ENCODE peak calls at places on chromosomes 16 and 17, in four cellular contexts. One of them, this sample, is unnamed.

GRCh38 chr16:50311134-50311528 is 44.8 kb downstream of the ADCY7 start:
- DNase-seq in GM12878: no peak
- DNase-seq in K562: no peak
- DNase-seq in HepG2: no peak
- DNase-seq in this sample: no peak

GRCh38 chr16:66930189-66930588 is 4.0 kb downstream of the CIAO2B start:
- DNase-seq in HepG2: peak; percentile 76
- DNase-seq in K562: peak; percentile 45
- DNase-seq in GM12878: no peak
- DNase-seq in this sample: no peak

GRCh38 chr17:40474419-40475002 is 26.9 kb downstream of the TNS4 start:
- DNase-seq in GM12878: no peak
- DNase-seq in HepG2: no peak
- DNase-seq in K562: peak; percentile 57
- DNase-seq in this sample: no peak

GRCh38 chr16:69145658-69146057 is 13.2 kb downstream of the UTP4 start:
- DNase-seq in GM12878: no peak
- DNase-seq in HepG2: no peak
- DNase-seq in K562: no peak
- DNase-seq in this sample: no peak

GRCh38 chr17:69084911-69085310 is 24.2 kb upstream of the ABCA9 start:
- DNase-seq in K562: peak; percentile 22
- DNase-seq in HepG2: peak; percentile 50
- DNase-seq in GM12878: no peak
- DNase-seq in this sample: peak; percentile 79

GRCh38 chr16:31113420-31114124 is 3.9 kb upstream of the KAT8 start:
- DNase-seq in K562: no peak
- DNase-seq in HepG2: peak; percentile 57
- DNase-seq in GM12878: no peak
- DNase-seq in this sample: no peak

GRCh38 chr17:20095366-20096080 is 86.4 kb downstream of the SPECC1 start:
- DNase-seq in K562: no peak
- DNase-seq in HepG2: peak; percentile 43
- DNase-seq in GM12878: no peak
- DNase-seq in this sample: peak; percentile 54

GRCh38 chr16:86590501-86591144 is 12.3 kb downstream of the FOXL1 start:
- DNase-seq in K562: no peak
- DNase-seq in GM12878: no peak
- DNase-seq in HepG2: peak; percentile 32
- DNase-seq in this sample: no peak

GRCh38 chr16:54842743-54843423 is 87.8 kb upstream of the IRX5 start:
- DNase-seq in GM12878: no peak
- DNase-seq in HepG2: no peak
- DNase-seq in K562: no peak
- DNase-seq in this sample: no peak

GRCh38 chr17:61713035-61713434 is 122.0 kb upstream of the NACA2 start:
- DNase-seq in GM12878: no peak
- DNase-seq in HepG2: no peak
- DNase-seq in K562: no peak
- DNase-seq in this sample: no peak

GRCh38 chr17:17391575-17392370 is 85.0 kb upstream of the MED9 start:
- DNase-seq in K562: no peak
- DNase-seq in HepG2: no peak
- DNase-seq in GM12878: peak; percentile 37
- DNase-seq in this sample: no peak

GRCh38 chr17:46782250-46782953 is 36.1 kb downstream of the WNT3 start:
- DNase-seq in HepG2: peak; percentile 62
- DNase-seq in GM12878: no peak
- DNase-seq in K562: peak; percentile 77
- DNase-seq in this sample: peak; percentile 75

GRCh38 chr17:50634915-50635719 is 436 bp downstream of the ABCC3 start:
- DNase-seq in K562: no peak
- DNase-seq in HepG2: no peak
- DNase-seq in GM12878: no peak
- DNase-seq in this sample: peak; percentile 42

GRCh38 chr17:30958187-30958586 is 12.7 kb upstream of the RNF135 start:
- DNase-seq in K562: no peak
- DNase-seq in HepG2: no peak
- DNase-seq in GM12878: no peak
- DNase-seq in this sample: no peak

GRCh38 chr17:48752399-48753288 is 24.1 kb upstream of the HOXB13 start:
- DNase-seq in HepG2: no peak
- DNase-seq in K562: no peak
- DNase-seq in GM12878: no peak
- DNase-seq in this sample: no peak

GRCh38 chr17:81821603-81822311 is 11.3 kb downstream of the MCRIP1 start:
- DNase-seq in K562: peak; percentile 90
- DNase-seq in HepG2: peak; percentile 84
- DNase-seq in GM12878: no peak
- DNase-seq in this sample: peak; percentile 68

GRCh38 chr17:58822148-58823050 is 66.7 kb downstream of the PPM1E start:
- DNase-seq in GM12878: no peak
- DNase-seq in HepG2: no peak
- DNase-seq in K562: no peak
- DNase-seq in this sample: no peak

GRCh38 chr17:60151355-60151754 is 1.6 kb downstream of the CA4 start:
- DNase-seq in HepG2: no peak
- DNase-seq in GM12878: no peak
- DNase-seq in K562: no peak
- DNase-seq in this sample: no peak

GRCh38 chr16:12228607-12229499 is 252.3 kb downstream of the SNX29 start:
- DNase-seq in GM12878: no peak
- DNase-seq in HepG2: peak; percentile 70
- DNase-seq in K562: peak; percentile 59
- DNase-seq in this sample: peak; percentile 78

GRCh38 chr16:59543641-59544040 is 809.5 kb upstream of the GOT2 start:
- DNase-seq in HepG2: no peak
- DNase-seq in K562: no peak
- DNase-seq in GM12878: no peak
- DNase-seq in this sample: no peak

GRCh38 chr17:81930142-81931125 is 2.9 kb upstream of the MAFG start:
- DNase-seq in K562: no peak
- DNase-seq in HepG2: no peak
- DNase-seq in GM12878: no peak
- DNase-seq in this sample: no peak

GRCh38 chr17:48544356-48545021 is 420 bp downstream of the HOXB2 start:
- DNase-seq in GM12878: no peak
- DNase-seq in K562: peak; percentile 66
- DNase-seq in HepG2: no peak
- DNase-seq in this sample: peak; percentile 70

GRCh38 chr17:33241390-33241789 is 51.7 kb downstream of the ASIC2 start:
- DNase-seq in K562: no peak
- DNase-seq in GM12878: no peak
- DNase-seq in HepG2: no peak
- DNase-seq in this sample: no peak

GRCh38 chr17:32341141-32341856 is 674 bp downstream of the C17orf75 start:
- DNase-seq in HepG2: peak; percentile 58
- DNase-seq in K562: peak; percentile 26
- DNase-seq in GM12878: no peak
- DNase-seq in this sample: no peak

GRCh38 chr17:63571632-63572310 is 21.5 kb downstream of the DCAF7 start:
- DNase-seq in GM12878: no peak
- DNase-seq in HepG2: peak; percentile 16
- DNase-seq in K562: peak; percentile 58
- DNase-seq in this sample: no peak
- TF ChIP-seq ETV6 in GM12878: no peak
- TF ChIP-seq ETV6 in HepG2: no peak
- TF ChIP-seq ETV6 in K562: no peak
- TF ChIP-seq ETV6 in this sample: no peak

GRCh38 chr16:1144476-1145382 is 8.2 kb upstream of the CACNA1H start:
- DNase-seq in GM12878: no peak
- DNase-seq in K562: no peak
- DNase-seq in HepG2: no peak
- DNase-seq in this sample: no peak
- TF ChIP-seq CBFB in GM12878: no peak
- TF ChIP-seq CBFB in K562: no peak
- TF ChIP-seq CBFB in HepG2: no peak
- TF ChIP-seq CBFB in this sample: no peak

DNA sequence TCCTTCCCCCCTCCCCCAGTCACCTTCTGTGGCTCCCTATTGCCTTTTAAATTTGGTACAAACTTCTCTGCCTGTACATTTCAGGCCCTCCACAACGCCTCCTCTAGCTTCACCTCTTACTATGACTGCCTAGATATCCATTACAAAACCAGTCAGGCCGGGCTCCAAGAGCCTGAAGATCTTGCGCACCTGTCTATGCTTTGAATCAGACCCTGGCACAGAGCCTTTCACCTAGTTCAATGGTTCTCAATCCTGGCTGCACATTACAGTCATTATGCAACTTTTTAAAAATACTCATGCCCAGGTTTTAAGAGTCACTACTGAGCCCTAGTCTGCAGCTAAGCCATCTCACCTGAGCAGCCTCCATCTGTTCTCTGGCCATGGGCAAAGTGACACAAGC is 1.6 kb upstream of the GAS7 start:
- DNase-seq in GM12878: no peak
- DNase-seq in HepG2: no peak
- DNase-seq in K562: no peak
- DNase-seq in this sample: no peak
- TF ChIP-seq ETV6 in GM12878: no peak
- TF ChIP-seq ETV6 in HepG2: no peak
- TF ChIP-seq ETV6 in K562: no peak
- TF ChIP-seq ETV6 in this sample: no peak

DNA sequence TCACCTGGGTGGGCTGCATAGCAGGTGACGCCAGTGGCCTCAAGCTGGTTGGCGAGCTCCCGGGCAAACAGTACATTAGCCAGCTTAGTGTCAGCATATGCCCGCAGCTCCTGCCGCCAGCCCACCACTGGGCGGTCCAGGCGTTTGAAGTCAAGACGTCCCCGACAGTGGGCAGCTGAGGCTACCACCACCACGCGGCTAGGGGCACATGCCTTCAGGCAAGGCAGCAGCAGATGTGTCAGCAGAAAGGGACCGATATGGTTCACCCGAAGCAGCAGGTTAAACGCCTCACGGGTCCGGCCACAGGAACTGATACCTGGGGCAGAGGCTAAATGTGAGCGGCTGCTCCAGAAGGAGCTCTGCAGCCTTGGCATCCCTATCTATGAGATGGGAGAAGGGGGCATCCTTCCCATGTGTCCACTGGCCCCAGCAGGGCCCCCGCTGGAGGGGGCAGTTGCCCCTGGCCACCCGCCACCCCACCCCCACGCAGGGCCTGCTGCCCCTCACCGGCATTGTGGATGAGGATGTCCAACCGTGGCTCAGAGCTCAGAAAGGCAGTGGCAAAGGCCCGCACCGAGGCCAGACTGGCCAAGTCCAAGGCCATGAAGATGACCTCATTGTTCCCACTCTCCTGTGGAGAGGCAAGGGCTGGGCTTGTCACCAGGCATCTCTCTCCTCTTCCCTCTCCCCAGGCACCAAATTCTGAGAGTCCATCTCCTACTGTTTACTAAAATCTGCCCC is 1.7 kb downstream of the DHRS13 start:
- DNase-seq in K562: no peak
- DNase-seq in HepG2: peak; percentile 48
- DNase-seq in GM12878: no peak
- DNase-seq in this sample: no peak
- TF ChIP-seq CBFB in K562: no peak
- TF ChIP-seq CBFB in HepG2: no peak
- TF ChIP-seq CBFB in GM12878: no peak
- TF ChIP-seq CBFB in this sample: no peak

DNA sequence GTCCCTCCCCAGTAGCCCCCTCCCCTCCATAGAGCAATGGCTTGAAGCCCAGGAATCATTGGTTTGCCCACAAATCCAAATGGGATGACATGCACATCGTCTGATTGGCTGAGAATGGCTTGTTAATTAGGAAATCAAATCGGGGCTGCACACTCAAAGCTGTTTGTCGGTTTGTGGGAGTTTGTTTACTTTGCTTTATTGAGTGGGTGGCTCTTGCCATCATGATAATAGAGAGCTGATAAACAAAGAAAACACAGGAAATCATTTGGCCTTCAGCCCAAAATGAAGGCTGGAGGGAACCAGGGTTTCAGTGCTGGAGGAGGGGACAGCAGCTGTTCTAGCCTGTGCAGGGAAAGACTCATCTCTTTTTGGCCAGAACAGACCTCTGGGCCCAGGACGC is 316.2 kb downstream of the CBLN1 start:
- DNase-seq in HepG2: no peak
- DNase-seq in GM12878: no peak
- DNase-seq in K562: no peak
- DNase-seq in this sample: no peak
- TF ChIP-seq ETV6 in HepG2: no peak
- TF ChIP-seq ETV6 in GM12878: no peak
- TF ChIP-seq ETV6 in K562: no peak
- TF ChIP-seq ETV6 in this sample: no peak

GRCh38 chr16:73126453-73126853 is 78.5 kb upstream of the ZFHX3 start:
- DNase-seq in HepG2: peak; percentile 45
- DNase-seq in GM12878: no peak
- DNase-seq in K562: no peak
- DNase-seq in this sample: no peak
- TF ChIP-seq CBFB in HepG2: no peak
- TF ChIP-seq CBFB in GM12878: no peak
- TF ChIP-seq CBFB in K562: no peak
- TF ChIP-seq CBFB in this sample: no peak

DNA sequence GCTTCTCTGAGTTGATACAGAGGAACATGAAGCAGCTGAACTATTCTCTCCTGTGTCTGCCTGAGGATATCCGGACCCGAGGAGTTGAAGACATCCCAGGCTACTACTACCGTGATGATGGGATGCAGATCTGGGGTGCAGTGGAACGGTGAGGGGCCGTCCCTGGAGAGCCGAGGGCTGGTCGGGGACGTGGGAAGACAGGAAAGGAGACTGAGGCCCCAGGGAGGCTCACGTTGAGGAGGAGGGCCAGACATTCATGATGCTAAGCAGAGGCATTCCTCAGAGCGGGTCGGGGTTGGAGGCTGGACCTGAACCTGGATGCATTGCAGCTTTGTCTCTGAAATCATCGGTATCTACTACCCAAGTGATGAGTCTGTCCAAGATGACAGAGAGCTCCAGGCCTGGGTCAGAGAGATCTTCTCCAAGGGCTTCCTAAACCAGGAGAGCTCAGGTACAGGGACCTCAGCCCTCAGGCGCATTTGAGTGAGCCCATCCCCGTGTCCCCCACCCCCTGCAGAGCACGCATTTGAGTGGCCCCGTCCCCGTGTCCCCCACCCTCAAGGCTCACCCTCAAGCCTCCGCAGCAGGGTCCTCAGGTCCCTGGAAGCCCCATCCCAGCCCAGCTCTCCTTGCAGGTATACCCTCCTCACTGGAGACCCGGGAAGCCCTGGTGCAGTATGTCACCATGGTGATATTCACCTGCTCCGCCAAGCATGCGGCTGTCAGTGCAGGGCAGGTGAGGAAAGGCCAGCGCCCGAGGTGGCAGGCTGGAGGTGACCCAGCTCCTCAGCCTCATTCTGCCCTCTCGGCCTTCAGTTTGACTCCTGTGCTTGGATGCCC is 8.3 kb downstream of the ALOX15B start:
- DNase-seq in HepG2: no peak
- DNase-seq in GM12878: no peak
- DNase-seq in K562: no peak
- DNase-seq in this sample: no peak
- TF ChIP-seq ETV6 in HepG2: no peak
- TF ChIP-seq ETV6 in GM12878: no peak
- TF ChIP-seq ETV6 in K562: no peak
- TF ChIP-seq ETV6 in this sample: no peak

GRCh38 chr16:27826893-27827289 is 236.6 kb downstream of the GSG1L start:
- DNase-seq in K562: no peak
- DNase-seq in GM12878: no peak
- DNase-seq in HepG2: no peak
- DNase-seq in this sample: no peak
- TF ChIP-seq CBFB in K562: no peak
- TF ChIP-seq CBFB in GM12878: no peak
- TF ChIP-seq CBFB in HepG2: no peak
- TF ChIP-seq CBFB in this sample: no peak

GRCh38 chr16:35210681-35211433 is 1751.4 kb downstream of the TP53TG3F start:
- DNase-seq in GM12878: no peak
- DNase-seq in HepG2: no peak
- DNase-seq in K562: no peak
- DNase-seq in this sample: no peak
- TF ChIP-seq ETV6 in GM12878: no peak
- TF ChIP-seq ETV6 in HepG2: no peak
- TF ChIP-seq ETV6 in K562: no peak
- TF ChIP-seq ETV6 in this sample: no peak

This sample was measured in WTC11.